ENCODE peak calls at places on chromosomes 7 and 10, in five cellular contexts. K is WTC11, B is GM23338, Z is K562, H is GM12878. Y is an unnamed sample.

GRCh38 chr7:131606346-131607290 is 50.2 kb upstream of the PODXL start:
- DNase-seq in K (no peak), B (peak), Z (no peak), H (no peak), Y (no peak)

GRCh38 chr7:157501576-157501975 is 164.8 kb downstream of the DNAJB6 start:
- DNase-seq in K (no peak), B (no peak), Z (no peak), H (no peak), Y (no peak)

GRCh38 chr7:7639847-7640220 is 718 bp upstream of the UMAD1 start:
- DNase-seq in K (no peak), B (no peak), Z (no peak), H (peak), Y (peak)

GRCh38 chr10:24349379-24350110 is 140.6 kb downstream of the KIAA1217 start:
- DNase-seq in K (no peak), B (no peak), Z (no peak), H (no peak), Y (no peak)

GRCh38 chr7:129865093-129865931 is 87.4 kb downstream of the UBE2H start:
- DNase-seq in K (no peak), B (no peak), Z (no peak), H (no peak), Y (no peak)

GRCh38 chr7:47557986-47558670 is 23.8 kb downstream of the TNS3 start:
- DNase-seq in K (no peak), B (peak), Z (no peak), H (no peak), Y (no peak)

GRCh38 chr10:34262965-34263364 is 552.1 kb downstream of the PARD3 start:
- DNase-seq in K (no peak), B (peak), Z (no peak), H (no peak), Y (peak)

GRCh38 chr10:62779487-62780248 is 24.9 kb upstream of the ADO start:
- DNase-seq in K (no peak), B (no peak), Z (no peak), H (peak), Y (no peak)

GRCh38 chr10:70331486-70332268 is 47.9 kb upstream of the NPFFR1 start:
- DNase-seq in K (peak), B (peak), Z (peak), H (peak), Y (peak)

GRCh38 chr10:33675235-33675634 is 340.8 kb upstream of the NRP1 start:
- DNase-seq in K (no peak), B (no peak), Z (no peak), H (no peak), Y (no peak)

GRCh38 chr10:91796332-91797076 is 1.7 kb upstream of the TNKS2 start:
- DNase-seq in K (peak), B (peak), Z (no peak), H (peak), Y (peak)

GRCh38 chr7:33813331-33813730 is 92.0 kb upstream of the BMPER start:
- DNase-seq in K (no peak), B (no peak), Z (no peak), H (no peak), Y (no peak)

GRCh38 chr7:130277763-130278643 is 11.3 kb downstream of the CPA2 start:
- DNase-seq in K (peak), B (peak), Z (no peak), H (no peak), Y (peak)

GRCh38 chr10:28295346-28295745 is 7.5 kb downstream of the MPP7 start:
- DNase-seq in K (no peak), B (no peak), Z (no peak), H (no peak), Y (no peak)

GRCh38 chr7:152366662-152367061 is 69.1 kb downstream of the KMT2C start:
- DNase-seq in K (no peak), B (no peak), Z (no peak), H (no peak), Y (no peak)

GRCh38 chr10:59625842-59626522 is 83.7 kb downstream of the SLC16A9 start:
- DNase-seq in K (peak), B (peak), Z (peak), H (peak), Y (peak)

GRCh38 chr7:129089521-129090212 is 34.8 kb upstream of the TNPO3 start:
- DNase-seq in K (no peak), B (no peak), Z (no peak), H (peak), Y (no peak)

GRCh38 chr7:157499835-157500153 is 163.0 kb downstream of the DNAJB6 start:
- DNase-seq in K (no peak), B (no peak), Z (no peak), H (no peak), Y (no peak)

GRCh38 chr10:73232887-73233286 is 14.2 kb downstream of the DNAJC9 start:
- DNase-seq in K (peak), B (peak), Z (peak), H (no peak), Y (no peak)

GRCh38 chr10:117653170-117653515 is 110.6 kb downstream of the EMX2 start:
- DNase-seq in K (no peak), B (no peak), Z (no peak), H (peak), Y (peak)

GRCh38 chr10:7410800-7411670 is at the start of gene SFMBT2:
- DNase-seq in K (peak), B (peak), Z (peak), H (no peak), Y (no peak)

GRCh38 chr7:121020652-121021051 is 32.1 kb downstream of the CPED1 start:
- DNase-seq in K (no peak), B (no peak), Z (no peak), H (no peak), Y (no peak)

GRCh38 chr10:35340975-35341374 is 4.7 kb downstream of the CCNY start:
- DNase-seq in K (no peak), B (no peak), Z (no peak), H (no peak), Y (no peak)

GRCh38 chr7:44158060-44158872 is 17.1 kb upstream of the MYL7 start:
- DNase-seq in K (no peak), B (no peak), Z (no peak), H (no peak), Y (no peak)

GRCh38 chr7:25762511-25763119 is 389.4 kb upstream of the NFE2L3 start:
- DNase-seq in K (no peak), B (no peak), Z (no peak), H (no peak), Y (no peak)

GRCh38 chr10:132252412-132252811 is 55.3 kb downstream of the STK32C start:
- DNase-seq in K (no peak), B (peak), Z (peak), H (no peak), Y (no peak)

GRCh38 chr7:100967292-100967863 is 2.0 kb upstream of the MUC12 start:
- DNase-seq in K (no peak), B (peak), Z (no peak), H (no peak), Y (no peak)

GRCh38 chr10:67612577-67613537 is 83.1 kb downstream of the CTNNA3 start:
- DNase-seq in K (no peak), B (no peak), Z (no peak), H (peak), Y (no peak)

GRCh38 chr7:90756366-90756765 is 160.2 kb downstream of the CDK14 start:
- DNase-seq in K (no peak), B (no peak), Z (no peak), H (no peak), Y (no peak)

GRCh38 chr7:147013820-147014219 is 897.2 kb downstream of the CNTNAP2 start:
- DNase-seq in K (no peak), B (no peak), Z (no peak), H (no peak), Y (no peak)

GRCh38 chr10:7260912-7261700 is 149.7 kb downstream of the SFMBT2 start:
- DNase-seq in K (no peak), B (no peak), Z (no peak), H (no peak), Y (no peak)

GRCh38 chr10:7520496-7521485 is 110.0 kb upstream of the SFMBT2 start:
- DNase-seq in K (no peak), B (no peak), Z (no peak), H (peak), Y (no peak)

GRCh38 chr10:88553116-88553752 is 29.9 kb downstream of the RNLS start:
- DNase-seq in K (peak), B (peak), Z (peak), H (peak), Y (peak)

GRCh38 chr7:121561717-121562116 is 165.6 kb upstream of the FAM3C start:
- DNase-seq in K (no peak), B (no peak), Z (no peak), H (no peak), Y (no peak)

GRCh38 chr7:134367956-134368749 is 51.4 kb upstream of the SLC35B4 start:
- DNase-seq in K (no peak), B (no peak), Z (no peak), H (no peak), Y (no peak)

GRCh38 chr10:110363572-110364411 is 59.1 kb upstream of the SMNDC1 start:
- DNase-seq in K (no peak), B (no peak), Z (no peak), H (no peak), Y (no peak)

GRCh38 chr10:60425392-60426110 is 35.9 kb upstream of the ANK3 start:
- DNase-seq in K (no peak), B (no peak), Z (no peak), H (no peak), Y (no peak)

DNA sequence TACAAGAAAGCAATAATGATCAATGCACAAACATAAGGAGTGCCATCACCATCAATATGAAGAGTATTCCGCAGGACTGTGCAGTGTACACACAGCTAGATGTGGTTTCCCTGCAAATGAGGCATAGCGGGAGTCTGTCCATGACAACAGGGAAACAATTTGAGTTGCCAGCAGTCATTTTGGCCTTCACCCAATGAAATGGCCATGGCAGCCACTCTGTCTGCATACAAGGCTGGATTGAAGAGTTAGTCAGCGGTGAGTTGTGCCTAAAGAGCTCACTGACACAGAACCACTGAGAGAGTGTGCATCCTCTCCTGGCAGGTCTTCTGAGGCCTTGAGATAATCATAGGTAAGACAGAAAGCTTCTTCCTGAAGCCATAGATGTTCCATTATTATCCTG is 303.3 kb downstream of the IPMK start:
- DNase-seq in K (no peak), B (no peak), Z (no peak), H (no peak), Y (no peak)
- TF ChIP-seq CREB1 in K (no peak), B (no peak), Z (no peak), H (no peak), Y (no peak)

GRCh38 chr7:2476298-2476697 is at the start of gene GRIFIN:
- DNase-seq in K (no peak), B (no peak), Z (no peak), H (no peak), Y (no peak)

GRCh38 chr7:2478800-2479199 is 2.6 kb upstream of the GRIFIN start:
- DNase-seq in K (no peak), B (no peak), Z (no peak), H (no peak), Y (no peak)

GRCh38 chr7:2478387-2478760 is 2.2 kb upstream of the GRIFIN start:
- DNase-seq in K (no peak), B (no peak), Z (no peak), H (no peak), Y (no peak)

GRCh38 chr7:2476776-2477446 is 713 bp upstream of the GRIFIN start:
- DNase-seq in K (no peak), B (no peak), Z (no peak), H (no peak), Y (no peak)

DNA sequence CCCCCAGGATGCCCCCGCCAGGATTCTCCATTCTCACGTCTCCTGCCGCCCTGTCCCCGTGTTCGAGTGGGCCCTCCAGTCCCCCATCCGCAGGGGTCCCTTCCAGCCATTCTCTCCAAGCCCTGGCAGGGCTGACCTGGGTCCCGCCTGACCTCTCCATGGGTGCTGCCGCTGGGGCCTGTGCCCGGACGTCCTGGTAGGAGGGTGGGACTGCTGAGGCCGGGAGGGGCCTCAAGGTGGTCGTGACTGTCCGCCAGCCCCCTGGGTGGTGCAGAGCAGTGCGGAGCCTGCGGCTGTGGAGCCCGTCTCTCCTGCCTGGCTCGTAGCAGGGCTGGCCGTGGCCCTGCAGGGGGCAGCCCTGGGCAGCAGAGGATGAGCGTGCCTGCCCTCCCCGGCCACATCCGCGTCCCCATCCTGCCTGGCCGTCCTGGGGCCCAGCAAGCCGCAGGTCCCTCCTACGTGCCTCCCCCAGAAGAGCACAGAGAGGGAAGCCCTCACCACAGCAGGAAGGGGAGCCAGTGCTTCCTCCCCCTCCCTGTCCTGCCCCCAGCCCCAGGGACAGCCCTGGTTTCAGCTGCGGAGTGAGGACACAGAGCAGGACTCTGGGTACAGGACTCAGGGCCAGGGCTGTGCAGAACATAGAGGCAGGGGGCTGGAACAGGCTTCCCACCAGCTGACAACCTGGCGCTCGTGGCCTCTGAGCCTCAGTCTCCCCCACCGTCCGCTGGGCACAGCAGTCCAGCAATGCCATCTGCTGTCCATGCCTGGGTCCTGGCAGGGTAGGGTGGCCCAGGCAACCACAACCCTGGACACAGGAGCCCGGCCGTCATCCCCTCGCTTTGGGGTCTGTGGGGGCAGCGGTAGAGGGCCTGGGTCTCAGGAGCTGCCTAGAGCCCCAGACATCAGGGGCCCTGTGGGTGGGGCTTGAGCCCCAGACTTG is 1.5 kb upstream of the GRIFIN start:
- DNase-seq in K (peak), B (peak), Z (peak), H (no peak), Y (peak)
- TF ChIP-seq CREB1 in K (no peak), B (no peak), Z (no peak), H (no peak), Y (no peak)

DNA sequence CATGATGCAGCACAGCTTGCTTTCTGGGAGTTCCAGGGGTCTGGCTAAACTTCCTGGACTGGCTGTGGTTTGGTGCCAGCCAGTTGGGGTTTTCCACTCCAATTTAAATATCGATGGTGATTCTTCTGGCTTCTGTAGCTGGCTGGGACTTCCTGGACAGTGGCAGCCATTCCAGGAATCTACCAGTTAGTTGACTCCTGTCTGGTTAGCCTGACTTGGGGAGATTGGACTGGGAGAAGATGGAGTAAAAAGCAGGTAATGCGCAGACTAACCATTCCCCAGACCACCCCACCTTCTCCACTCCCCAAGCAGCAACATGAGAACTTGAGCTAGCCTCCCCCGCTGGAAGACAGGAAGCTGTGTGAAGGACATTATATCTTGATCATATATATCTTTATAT is 6.3 kb upstream of the PIP4K2A start:
- DNase-seq in K (no peak), B (no peak), Z (no peak), H (no peak), Y (no peak)
- TF ChIP-seq CREB1 in K (no peak), B (no peak), Z (no peak), H (no peak), Y (no peak)

DNA sequence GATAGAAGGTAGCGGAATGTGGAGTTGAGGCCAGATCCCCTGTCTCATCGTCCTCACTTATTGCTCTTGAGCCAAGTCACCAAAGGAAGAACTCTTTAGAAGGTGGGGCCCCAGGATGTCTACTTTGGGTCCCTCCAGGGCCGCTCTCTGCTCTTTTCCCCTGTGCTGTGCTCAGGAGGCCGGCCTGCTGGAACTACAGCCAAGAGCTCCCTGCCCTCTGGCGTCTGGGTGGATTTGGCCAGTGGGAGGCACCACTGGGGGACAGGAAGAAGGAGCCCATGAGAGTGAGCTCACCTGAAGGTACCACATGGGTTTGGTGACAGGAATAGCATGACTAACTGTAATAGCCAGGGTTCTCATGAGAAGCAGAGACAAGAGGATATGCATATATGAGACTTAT is 97.7 kb upstream of the FAM180A start:
- DNase-seq in K (no peak), B (no peak), Z (no peak), H (no peak), Y (no peak)
- TF ChIP-seq CREB1 in K (no peak), B (no peak), Z (no peak), H (no peak), Y (no peak)

GRCh38 chr10:341081-341740 is 206.0 kb downstream of the ZMYND11 start:
- DNase-seq in K (no peak), B (no peak), Z (no peak), H (no peak), Y (no peak)

GRCh38 chr10:339038-339391 is 203.8 kb downstream of the ZMYND11 start:
- DNase-seq in K (no peak), B (no peak), Z (no peak), H (no peak), Y (no peak)

GRCh38 chr10:336247-336646 is 201.0 kb downstream of the ZMYND11 start:
- DNase-seq in K (no peak), B (no peak), Z (no peak), H (no peak), Y (no peak)

GRCh38 chr10:340646-341045 is 205.4 kb downstream of the ZMYND11 start:
- DNase-seq in K (no peak), B (no peak), Z (no peak), H (no peak), Y (no peak)

DNA sequence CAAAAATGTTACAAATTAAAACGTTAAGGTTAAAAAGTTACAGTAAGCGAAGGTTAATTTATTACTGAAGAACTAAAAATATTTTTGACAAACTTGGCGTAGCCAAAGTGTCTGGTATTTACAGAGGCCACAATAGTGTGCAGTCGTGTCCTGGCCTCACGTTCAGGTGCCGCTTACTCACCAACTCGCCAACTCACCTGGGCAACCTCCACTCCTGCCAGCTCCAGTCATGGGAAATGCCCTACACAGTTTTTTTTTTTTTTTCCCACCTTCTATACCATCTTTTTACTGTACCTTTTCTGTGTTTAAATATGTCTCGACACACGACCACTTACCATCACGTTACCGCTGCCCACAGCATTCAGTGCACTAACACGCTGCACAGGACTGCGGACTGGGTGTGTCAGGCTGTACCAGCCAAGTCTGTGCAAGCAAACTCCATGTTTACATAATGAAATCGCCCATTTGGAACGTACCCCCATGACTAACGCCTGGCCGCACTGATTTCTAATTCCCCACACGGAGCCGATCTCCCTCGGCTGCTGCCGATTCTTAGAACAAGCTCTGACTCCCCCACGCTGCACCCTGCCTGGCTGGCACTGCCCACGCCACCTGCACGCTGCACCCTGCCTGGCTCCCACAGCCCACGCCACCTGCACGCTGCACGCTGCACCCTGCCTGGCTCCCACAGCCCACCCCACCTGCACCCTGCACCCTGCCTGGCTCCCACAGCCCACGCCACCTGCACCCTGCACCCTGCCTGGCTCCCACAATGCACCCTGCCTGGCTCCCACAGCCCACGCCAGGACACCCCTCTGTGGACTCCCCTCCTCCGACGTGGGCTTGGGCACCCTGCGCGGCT is 203.2 kb downstream of the ZMYND11 start:
- DNase-seq in K (no peak), B (no peak), Z (no peak), H (no peak), Y (no peak)
- TF ChIP-seq CREB1 in K (no peak), B (no peak), Z (no peak), H (no peak), Y (no peak)

GRCh38 chr10:86363833-86364511 is 2.6 kb downstream of the GRID1 start:
- DNase-seq in K (peak), B (no peak), Z (no peak), H (no peak), Y (no peak)

GRCh38 chr10:86365346-86366032 is 1.1 kb downstream of the GRID1 start:
- DNase-seq in K (peak), B (peak), Z (no peak), H (no peak), Y (no peak)

GRCh38 chr10:86363184-86363832 is 3.3 kb downstream of the GRID1 start:
- DNase-seq in K (peak), B (peak), Z (peak), H (no peak), Y (no peak)

GRCh38 chr10:86366033-86366901 is at the start of gene GRID1:
- DNase-seq in K (peak), B (peak), Z (peak), H (no peak), Y (no peak)

GRCh38 chr10:86364551-86365345 is 1.8 kb downstream of the GRID1 start:
- DNase-seq in K (peak), B (peak), Z (no peak), H (no peak), Y (no peak)
- TF ChIP-seq CREB1 in K (no peak), B (no peak), Z (no peak), H (no peak), Y (no peak)

GRCh38 chr7:151081170-151082101 is 827 bp upstream of the FASTK start:
- DNase-seq in K (peak), B (no peak), Z (no peak), H (no peak), Y (no peak)
- TF ChIP-seq CREB1 in K (no peak), B (no peak), Z (no peak), H (no peak), Y (no peak)

Y was measured in HepG2.